ENCODE peak calls at places on chromosomes 3 and 15, in six cellular contexts. X is small intestine, S is tibial nerve, K is uterus, E is iPS DF 6.9, G is pancreas. P is an unnamed sample.

GRCh38 chr3:50194903-50195500 is 3.6 kb downstream of the GNAT1 start:
- DNase-seq in G (no peak), E (no peak), X (no peak), S (no peak), K (no peak), P (no peak)

GRCh38 chr3:17632401-17633100 is 109.9 kb downstream of the TBC1D5 start:
- DNase-seq in G (no peak), K (no peak), E (no peak), S (no peak), X (no peak), P (no peak)

GRCh38 chr3:27675287-27675686 is 46.8 kb downstream of the EOMES start:
- DNase-seq in K (no peak), E (no peak), X (peak; percentile 44), G (no peak), S (peak; percentile 46), P (no peak)

GRCh38 chr15:101126618-101127502 is 125.0 kb downstream of the CHSY1 start:
- DNase-seq in X (no peak), E (no peak), K (no peak), S (no peak), G (peak; percentile 25), P (no peak)

GRCh38 chr15:29424118-29424517 is 154.5 kb upstream of the NSMCE3 start:
- DNase-seq in S (no peak), G (no peak), X (no peak), K (no peak), E (no peak), P (no peak)

GRCh38 chr3:131350506-131350905 is 31.1 kb upstream of the NUDT16 start:
- DNase-seq in S (no peak), G (no peak), K (no peak), X (no peak), E (no peak), P (no peak)

GRCh38 chr3:126573492-126574117 is 14.9 kb upstream of the C3orf22 start:
- DNase-seq in E (no peak), K (no peak), X (peak; percentile 26), S (no peak), G (no peak), P (no peak)

GRCh38 chr3:65406470-65406869 is 632.2 kb downstream of the MAGI1 start:
- DNase-seq in K (no peak), S (no peak), E (no peak), X (no peak), G (no peak), P (no peak)

GRCh38 chr15:75644376-75644775 is 3.3 kb upstream of the SNX33 start:
- DNase-seq in E (no peak), G (no peak), X (no peak), K (no peak), S (no peak), P (no peak)

GRCh38 chr15:88036154-88036839 is 220.2 kb downstream of the NTRK3 start:
- DNase-seq in K (no peak), E (no peak), G (no peak), S (no peak), X (no peak), P (no peak)

GRCh38 chr3:186971578-186971977 is 41.3 kb downstream of the ST6GAL1 start:
- DNase-seq in K (peak; percentile 47), X (no peak), S (no peak), E (no peak), G (no peak), P (no peak)

GRCh38 chr15:60325905-60326304 is 71.9 kb downstream of the ANXA2 start:
- DNase-seq in X (no peak), G (no peak), E (no peak), K (no peak), S (no peak), P (no peak)

GRCh38 chr15:82051664-82052063 is 5.8 kb upstream of the MEX3B start:
- DNase-seq in K (no peak), S (no peak), X (no peak), E (no peak), G (no peak), P (no peak)

GRCh38 chr3:150449169-150449721 is 41.1 kb downstream of the TSC22D2 start:
- DNase-seq in X (no peak), K (no peak), S (no peak), E (no peak), G (no peak), P (no peak)

GRCh38 chr3:197599089-197599765 is 43.5 kb upstream of the BDH1 start:
- DNase-seq in S (peak; percentile 78), E (peak; percentile 68), G (peak; percentile 71), X (peak; percentile 76), K (peak; percentile 72), P (peak; percentile 53)

GRCh38 chr3:117238805-117239204 is 529.2 kb downstream of the TUSC7 start:
- DNase-seq in K (no peak), E (no peak), X (no peak), S (no peak), G (no peak), P (no peak)

GRCh38 chr3:192850501-192850981 is 67.1 kb downstream of the MB21D2 start:
- DNase-seq in E (no peak), K (no peak), S (no peak), G (no peak), X (peak; percentile 97), P (no peak)

GRCh38 chr3:179323197-179323901 is 518 bp downstream of the ZNF639 start:
- DNase-seq in X (peak; percentile 61), K (peak; percentile 78), E (no peak), S (peak; percentile 64), G (peak; percentile 83), P (peak; percentile 58)

GRCh38 chr3:183896184-183896583 is 11.5 kb upstream of the PARL start:
- DNase-seq in G (no peak), S (no peak), X (no peak), E (no peak), K (no peak), P (no peak)

GRCh38 chr3:45205126-45205525 is 21.0 kb downstream of the TMEM158 start:
- DNase-seq in E (no peak), K (no peak), S (no peak), X (no peak), G (no peak), P (no peak)

GRCh38 chr15:88909956-88910831 is 3.0 kb downstream of the MFGE8 start:
- DNase-seq in S (peak; percentile 46), K (no peak), G (no peak), E (no peak), X (no peak), P (no peak)

GRCh38 chr15:70266412-70267089 is 168.8 kb upstream of the TLE3 start:
- DNase-seq in S (peak; percentile 80), X (no peak), K (peak; percentile 93), G (no peak), E (no peak), P (no peak)

GRCh38 chr3:198076722-198077308 is 116.8 kb downstream of the LMLN start:
- DNase-seq in S (no peak), K (no peak), E (no peak), G (no peak), X (no peak), P (no peak)

GRCh38 chr15:34013746-34014145 is 25.3 kb downstream of the AVEN start:
- DNase-seq in X (no peak), K (no peak), S (no peak), G (no peak), E (no peak), P (no peak)

GRCh38 chr3:19147905-19148767 is at the start of gene KCNH8:
- DNase-seq in X (peak; percentile 32), G (peak; percentile 70), K (no peak), S (no peak), E (no peak), P (peak; percentile 48)

GRCh38 chr15:59199775-59200465 is 6.7 kb upstream of the LDHAL6B start:
- DNase-seq in X (no peak), E (no peak), K (no peak), G (no peak), S (no peak), P (no peak)

GRCh38 chr15:65208656-65209055 is 2.6 kb downstream of the CILP start:
- DNase-seq in G (no peak), E (no peak), X (no peak), S (no peak), K (no peak), P (no peak)

DNA sequence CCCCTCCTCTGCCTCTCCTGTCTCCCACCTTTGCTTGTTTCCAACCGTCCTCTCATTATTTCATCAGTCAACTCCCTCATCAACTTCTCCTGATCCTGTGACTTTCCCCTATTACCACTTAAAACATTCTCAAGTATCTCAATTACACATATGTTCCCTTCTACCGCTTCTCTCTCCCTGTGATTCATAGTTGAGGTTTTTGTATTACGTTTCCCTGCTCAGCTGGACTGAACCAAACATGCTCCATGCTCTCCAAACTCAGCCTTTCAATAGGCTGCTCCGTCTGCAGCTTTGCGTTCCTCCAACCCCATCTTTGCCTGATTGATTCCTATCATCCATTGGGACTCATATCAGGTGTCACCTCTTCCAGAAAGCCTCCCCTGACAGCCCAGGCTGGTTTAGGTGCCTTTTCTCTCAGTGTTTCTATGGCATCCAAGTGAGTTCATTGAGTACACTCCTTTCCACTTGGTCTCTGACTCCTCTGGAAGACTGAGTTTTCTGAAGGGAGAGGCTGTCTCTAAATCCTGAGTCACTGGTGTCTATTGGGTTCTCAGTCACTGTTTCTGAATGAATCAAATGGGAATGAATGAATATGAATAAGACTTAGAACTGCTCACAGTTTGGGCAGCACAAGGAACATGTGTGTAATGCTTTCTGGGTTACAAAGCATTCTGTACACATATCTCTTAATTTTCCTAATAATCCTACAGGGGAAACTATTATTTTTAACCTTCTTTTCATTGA is 56.4 kb downstream of the PLD1 start:
- DNase-seq in G (no peak), E (no peak), S (no peak), X (no peak), K (no peak), P (no peak)
- H3K27ac ChIP-seq in G (no peak overlapping the region), E (no peak overlapping the region), S (no peak overlapping the region), X (peak overlapping the region; percentile 1), K (no peak overlapping the region), P (peak overlapping the region; percentile 29)

GRCh38 chr3:72099331-72100061 is 314.5 kb upstream of the PROK2 start:
- DNase-seq in X (no peak), K (no peak), E (no peak), S (no peak), G (no peak), P (no peak)

GRCh38 chr3:72100626-72101187 is 315.8 kb upstream of the PROK2 start:
- DNase-seq in S (peak; percentile 73), X (peak; percentile 9), G (peak; percentile 82), E (peak; percentile 35), K (peak; percentile 81), P (no peak)

GRCh38 chr3:72101538-72101937 is 316.6 kb upstream of the PROK2 start:
- DNase-seq in K (no peak), G (no peak), E (no peak), S (no peak), X (peak; percentile 18), P (no peak)

GRCh38 chr3:72102057-72102711 is 317.2 kb upstream of the PROK2 start:
- DNase-seq in K (no peak), G (no peak), E (no peak), X (peak; percentile 9), S (no peak), P (no peak)

GRCh38 chr3:72100062-72100511 is 315.1 kb upstream of the PROK2 start:
- DNase-seq in E (peak; percentile 18), X (no peak), K (peak; percentile 44), G (no peak), S (no peak), P (no peak)
- H3K27ac ChIP-seq in E (no peak overlapping the region), X (peak overlapping the region; percentile 8), K (peak overlapping the region; percentile 17), G (no peak overlapping the region), S (peak overlapping the region; percentile 56), P (no peak overlapping the region)

GRCh38 chr3:196344663-196345062 is 6.5 kb upstream of the TM4SF19 start:
- DNase-seq in S (no peak), G (no peak), K (no peak), X (no peak), E (no peak), P (no peak)
- H3K27ac ChIP-seq in S (no peak overlapping the region), G (no peak overlapping the region), K (no peak overlapping the region), X (no peak overlapping the region), E (no peak overlapping the region), P (no peak overlapping the region)

GRCh38 chr3:141878326-141878725 is 1.9 kb downstream of the ATP1B3 start:
- DNase-seq in E (no peak), K (no peak), X (peak; percentile 81), G (no peak), S (no peak), P (no peak)
- H3K27ac ChIP-seq in E (no peak overlapping the region), K (peak overlapping the region; percentile 100), X (no peak overlapping the region), G (no peak overlapping the region), S (peak overlapping the region; percentile 97), P (no peak overlapping the region)